ENCODE peak calls at places on chromosomes 4 and X, in seven cellular contexts. One of them, this sample, is unnamed.

GRCh38 chr4:39591290-39591689 is 47.4 kb downstream of the SMIM14 start:
- DNase-seq in posterior cingulate gyrus: no peak
- DNase-seq in activated T-cell treated with anti-CD3 and anti-CD28 coated beads for 24 hours: no peak
- DNase-seq in fibroblast of lung: peak; percentile 62
- DNase-seq in Daoy: peak; percentile 23
- DNase-seq in NCI-H774: no peak
- DNase-seq in EH: no peak
- DNase-seq in this sample: no peak

GRCh38 chrX:97685753-97686152 is 802.0 kb downstream of the RPA4 start:
- DNase-seq in EH: peak; percentile 34
- DNase-seq in posterior cingulate gyrus: no peak
- DNase-seq in Daoy: peak; percentile 6
- DNase-seq in activated T-cell treated with anti-CD3 and anti-CD28 coated beads for 24 hours: peak; percentile 0
- DNase-seq in fibroblast of lung: peak; percentile 47
- DNase-seq in NCI-H774: no peak
- DNase-seq in this sample: no peak

GRCh38 chrX:120749141-120749846 is 119.4 kb upstream of the C1GALT1C1 start:
- DNase-seq in posterior cingulate gyrus: no peak
- DNase-seq in fibroblast of lung: no peak
- DNase-seq in Daoy: no peak
- DNase-seq in activated T-cell treated with anti-CD3 and anti-CD28 coated beads for 24 hours: no peak
- DNase-seq in NCI-H774: peak; percentile 62
- DNase-seq in EH: peak; percentile 80
- DNase-seq in this sample: peak; percentile 1

GRCh38 chrX:13128104-13128503 is 83.7 kb upstream of the FAM9C start:
- DNase-seq in Daoy: no peak
- DNase-seq in NCI-H774: no peak
- DNase-seq in EH: peak; percentile 46
- DNase-seq in posterior cingulate gyrus: no peak
- DNase-seq in activated T-cell treated with anti-CD3 and anti-CD28 coated beads for 24 hours: no peak
- DNase-seq in fibroblast of lung: peak; percentile 60
- DNase-seq in this sample: no peak

GRCh38 chr4:1408418-1408817 is 2.2 kb upstream of the NKX1-1 start:
- DNase-seq in NCI-H774: no peak
- DNase-seq in fibroblast of lung: no peak
- DNase-seq in activated T-cell treated with anti-CD3 and anti-CD28 coated beads for 24 hours: no peak
- DNase-seq in Daoy: peak; percentile 14
- DNase-seq in posterior cingulate gyrus: no peak
- DNase-seq in EH: no peak
- DNase-seq in this sample: no peak

GRCh38 chrX:102516314-102516936 is at the start of gene TMSB15A:
- DNase-seq in fibroblast of lung: peak; percentile 57
- DNase-seq in EH: peak; percentile 64
- DNase-seq in activated T-cell treated with anti-CD3 and anti-CD28 coated beads for 24 hours: peak; percentile 34
- DNase-seq in posterior cingulate gyrus: peak; percentile 58
- DNase-seq in NCI-H774: peak; percentile 57
- DNase-seq in Daoy: peak; percentile 73
- DNase-seq in this sample: peak; percentile 51

GRCh38 chr4:52846502-52846901 is 15.6 kb upstream of the RASL11B start:
- DNase-seq in Daoy: no peak
- DNase-seq in activated T-cell treated with anti-CD3 and anti-CD28 coated beads for 24 hours: no peak
- DNase-seq in fibroblast of lung: no peak
- DNase-seq in NCI-H774: no peak
- DNase-seq in posterior cingulate gyrus: no peak
- DNase-seq in EH: no peak
- DNase-seq in this sample: no peak

GRCh38 chrX:129833153-129834004 is 10.3 kb downstream of the ZDHHC9 start:
- DNase-seq in NCI-H774: no peak
- DNase-seq in activated T-cell treated with anti-CD3 and anti-CD28 coated beads for 24 hours: no peak
- DNase-seq in Daoy: peak; percentile 44
- DNase-seq in EH: peak; percentile 73
- DNase-seq in fibroblast of lung: peak; percentile 69
- DNase-seq in posterior cingulate gyrus: no peak
- DNase-seq in this sample: no peak

GRCh38 chr4:188942606-188943005 is 803.4 kb downstream of the TRIML1 start:
- DNase-seq in posterior cingulate gyrus: no peak
- DNase-seq in Daoy: no peak
- DNase-seq in activated T-cell treated with anti-CD3 and anti-CD28 coated beads for 24 hours: no peak
- DNase-seq in EH: no peak
- DNase-seq in fibroblast of lung: no peak
- DNase-seq in NCI-H774: no peak
- DNase-seq in this sample: no peak

GRCh38 chr4:77593101-77593500 is 12.5 kb upstream of the CXCL13 start:
- DNase-seq in NCI-H774: no peak
- DNase-seq in fibroblast of lung: peak; percentile 21
- DNase-seq in EH: no peak
- DNase-seq in Daoy: no peak
- DNase-seq in posterior cingulate gyrus: no peak
- DNase-seq in activated T-cell treated with anti-CD3 and anti-CD28 coated beads for 24 hours: no peak
- DNase-seq in this sample: no peak

GRCh38 chr4:17197070-17197469 is 298.6 kb upstream of the LDB2 start:
- DNase-seq in EH: no peak
- DNase-seq in posterior cingulate gyrus: no peak
- DNase-seq in Daoy: no peak
- DNase-seq in activated T-cell treated with anti-CD3 and anti-CD28 coated beads for 24 hours: no peak
- DNase-seq in fibroblast of lung: no peak
- DNase-seq in NCI-H774: no peak
- DNase-seq in this sample: no peak

GRCh38 chr4:186819357-186820086 is 95.9 kb upstream of the FAT1 start:
- DNase-seq in activated T-cell treated with anti-CD3 and anti-CD28 coated beads for 24 hours: no peak
- DNase-seq in posterior cingulate gyrus: no peak
- DNase-seq in NCI-H774: no peak
- DNase-seq in fibroblast of lung: no peak
- DNase-seq in EH: no peak
- DNase-seq in Daoy: no peak
- DNase-seq in this sample: no peak

GRCh38 chr4:138572007-138572406 is 329.9 kb upstream of the SLC7A11 start:
- DNase-seq in EH: no peak
- DNase-seq in posterior cingulate gyrus: no peak
- DNase-seq in activated T-cell treated with anti-CD3 and anti-CD28 coated beads for 24 hours: no peak
- DNase-seq in NCI-H774: no peak
- DNase-seq in Daoy: no peak
- DNase-seq in fibroblast of lung: no peak
- DNase-seq in this sample: no peak

GRCh38 chr4:139167774-139168444 is 9.1 kb downstream of the ELF2 start:
- DNase-seq in Daoy: no peak
- DNase-seq in activated T-cell treated with anti-CD3 and anti-CD28 coated beads for 24 hours: no peak
- DNase-seq in posterior cingulate gyrus: no peak
- DNase-seq in NCI-H774: no peak
- DNase-seq in fibroblast of lung: peak; percentile 62
- DNase-seq in EH: peak; percentile 66
- DNase-seq in this sample: no peak

GRCh38 chrX:78327370-78328048 is at the start of gene CYSLTR1:
- DNase-seq in activated T-cell treated with anti-CD3 and anti-CD28 coated beads for 24 hours: no peak
- DNase-seq in NCI-H774: no peak
- DNase-seq in Daoy: no peak
- DNase-seq in EH: no peak
- DNase-seq in fibroblast of lung: no peak
- DNase-seq in posterior cingulate gyrus: no peak
- DNase-seq in this sample: no peak

GRCh38 chr4:79652232-79652631 is 244.2 kb upstream of the GK2 start:
- DNase-seq in EH: peak; percentile 14
- DNase-seq in fibroblast of lung: peak; percentile 91
- DNase-seq in activated T-cell treated with anti-CD3 and anti-CD28 coated beads for 24 hours: no peak
- DNase-seq in Daoy: peak; percentile 45
- DNase-seq in posterior cingulate gyrus: no peak
- DNase-seq in NCI-H774: no peak
- DNase-seq in this sample: no peak

GRCh38 chrX:103674531-103675454 is 11.7 kb downstream of the MORF4L2 start:
- DNase-seq in activated T-cell treated with anti-CD3 and anti-CD28 coated beads for 24 hours: no peak
- DNase-seq in posterior cingulate gyrus: no peak
- DNase-seq in EH: no peak
- DNase-seq in Daoy: no peak
- DNase-seq in NCI-H774: no peak
- DNase-seq in fibroblast of lung: no peak
- DNase-seq in this sample: no peak

GRCh38 chr4:8591626-8592365 is 769 bp upstream of the CPZ start:
- DNase-seq in NCI-H774: no peak
- DNase-seq in fibroblast of lung: no peak
- DNase-seq in Daoy: no peak
- DNase-seq in posterior cingulate gyrus: no peak
- DNase-seq in activated T-cell treated with anti-CD3 and anti-CD28 coated beads for 24 hours: no peak
- DNase-seq in EH: no peak
- DNase-seq in this sample: no peak

GRCh38 chr4:150130953-150131352 is 52.7 kb downstream of the DCLK2 start:
- DNase-seq in posterior cingulate gyrus: no peak
- DNase-seq in EH: peak; percentile 84
- DNase-seq in fibroblast of lung: peak; percentile 89
- DNase-seq in activated T-cell treated with anti-CD3 and anti-CD28 coated beads for 24 hours: no peak
- DNase-seq in NCI-H774: no peak
- DNase-seq in Daoy: no peak
- DNase-seq in this sample: no peak

GRCh38 chrX:45322820-45323219 is 122.1 kb upstream of the DIPK2B start:
- DNase-seq in fibroblast of lung: peak; percentile 39
- DNase-seq in posterior cingulate gyrus: no peak
- DNase-seq in activated T-cell treated with anti-CD3 and anti-CD28 coated beads for 24 hours: no peak
- DNase-seq in EH: peak; percentile 62
- DNase-seq in NCI-H774: no peak
- DNase-seq in Daoy: peak; percentile 22
- DNase-seq in this sample: no peak

GRCh38 chr4:67288964-67289363 is 256.3 kb downstream of the CENPC start:
- DNase-seq in posterior cingulate gyrus: no peak
- DNase-seq in fibroblast of lung: no peak
- DNase-seq in NCI-H774: no peak
- DNase-seq in Daoy: peak; percentile 10
- DNase-seq in EH: peak; percentile 7
- DNase-seq in activated T-cell treated with anti-CD3 and anti-CD28 coated beads for 24 hours: no peak
- DNase-seq in this sample: peak; percentile 5

GRCh38 chrX:21838937-21839333 is 482 bp upstream of the MBTPS2 start:
- DNase-seq in EH: peak; percentile 36
- DNase-seq in Daoy: no peak
- DNase-seq in fibroblast of lung: peak; percentile 68
- DNase-seq in activated T-cell treated with anti-CD3 and anti-CD28 coated beads for 24 hours: no peak
- DNase-seq in NCI-H774: peak; percentile 28
- DNase-seq in posterior cingulate gyrus: no peak
- DNase-seq in this sample: no peak

GRCh38 chrX:630922-631496 is 418 bp downstream of the SHOX start:
- DNase-seq in NCI-H774: no peak
- DNase-seq in activated T-cell treated with anti-CD3 and anti-CD28 coated beads for 24 hours: no peak
- DNase-seq in posterior cingulate gyrus: no peak
- DNase-seq in Daoy: no peak
- DNase-seq in EH: no peak
- DNase-seq in fibroblast of lung: no peak
- DNase-seq in this sample: no peak

GRCh38 chr4:48222491-48222890 is 47.1 kb downstream of the TEC start:
- DNase-seq in posterior cingulate gyrus: no peak
- DNase-seq in fibroblast of lung: no peak
- DNase-seq in activated T-cell treated with anti-CD3 and anti-CD28 coated beads for 24 hours: no peak
- DNase-seq in NCI-H774: no peak
- DNase-seq in Daoy: no peak
- DNase-seq in EH: no peak
- DNase-seq in this sample: no peak

GRCh38 chrX:77743720-77744119 is 42.3 kb downstream of the ATRX start:
- DNase-seq in Daoy: peak; percentile 0
- DNase-seq in fibroblast of lung: no peak
- DNase-seq in posterior cingulate gyrus: no peak
- DNase-seq in activated T-cell treated with anti-CD3 and anti-CD28 coated beads for 24 hours: no peak
- DNase-seq in EH: peak; percentile 66
- DNase-seq in NCI-H774: no peak
- DNase-seq in this sample: no peak

GRCh38 chr4:28557755-28558154 is 1697.1 kb downstream of the STIM2 start:
- DNase-seq in posterior cingulate gyrus: no peak
- DNase-seq in activated T-cell treated with anti-CD3 and anti-CD28 coated beads for 24 hours: no peak
- DNase-seq in NCI-H774: no peak
- DNase-seq in fibroblast of lung: peak; percentile 25
- DNase-seq in EH: peak; percentile 74
- DNase-seq in Daoy: no peak
- DNase-seq in this sample: no peak

This sample was measured in NCI-H187.